ENCODE peak calls at places on chromosomes 12 and 14, in eight cellular contexts. One of them, this sample, is unnamed.

GRCh38 chr12:12872139-12872933 is 19.0 kb upstream of the GPRC5A start:
- DNase-seq in stimulated activated CD4-positive, alpha-beta T cell treated with anti-CD3 and anti-CD28 coated beads, Interleukin-12 subunit alpha, Interleukin-12 subunit beta, amount 100 ng/mL, for 4 hours: no peak
- DNase-seq in NCI-H1105 treated with DMSO at 0.1 percent for 48 hours: no peak
- DNase-seq in hippocampal formation: no peak
- DNase-seq in lung microvascular endothelial cell: peak; percentile 45
- DNase-seq in HS-5: no peak
- DNase-seq in heart left ventricle: no peak
- DNase-seq in type B pancreatic cell: no peak
- DNase-seq in this sample: no peak

GRCh38 chr14:23862513-23862912 is 91.1 kb upstream of the DHRS4 start:
- DNase-seq in heart left ventricle: no peak
- DNase-seq in lung microvascular endothelial cell: no peak
- DNase-seq in HS-5: no peak
- DNase-seq in type B pancreatic cell: no peak
- DNase-seq in hippocampal formation: no peak
- DNase-seq in stimulated activated CD4-positive, alpha-beta T cell treated with anti-CD3 and anti-CD28 coated beads, Interleukin-12 subunit alpha, Interleukin-12 subunit beta, amount 100 ng/mL, for 4 hours: no peak
- DNase-seq in NCI-H1105 treated with DMSO at 0.1 percent for 48 hours: no peak
- DNase-seq in this sample: no peak

GRCh38 chr12:94725375-94726168 is 75.2 kb upstream of the TMCC3 start:
- DNase-seq in NCI-H1105 treated with DMSO at 0.1 percent for 48 hours: no peak
- DNase-seq in type B pancreatic cell: no peak
- DNase-seq in stimulated activated CD4-positive, alpha-beta T cell treated with anti-CD3 and anti-CD28 coated beads, Interleukin-12 subunit alpha, Interleukin-12 subunit beta, amount 100 ng/mL, for 4 hours: no peak
- DNase-seq in HS-5: no peak
- DNase-seq in lung microvascular endothelial cell: peak; percentile 37
- DNase-seq in hippocampal formation: no peak
- DNase-seq in heart left ventricle: no peak
- DNase-seq in this sample: peak; percentile 45

GRCh38 chr12:86257173-86257572 is 982 bp upstream of the MGAT4C start:
- DNase-seq in stimulated activated CD4-positive, alpha-beta T cell treated with anti-CD3 and anti-CD28 coated beads, Interleukin-12 subunit alpha, Interleukin-12 subunit beta, amount 100 ng/mL, for 4 hours: no peak
- DNase-seq in NCI-H1105 treated with DMSO at 0.1 percent for 48 hours: peak; percentile 37
- DNase-seq in hippocampal formation: no peak
- DNase-seq in heart left ventricle: no peak
- DNase-seq in HS-5: no peak
- DNase-seq in lung microvascular endothelial cell: no peak
- DNase-seq in type B pancreatic cell: no peak
- DNase-seq in this sample: no peak

GRCh38 chr12:4956968-4957367 is 47.3 kb downstream of the KCNA1 start:
- DNase-seq in hippocampal formation: no peak
- DNase-seq in lung microvascular endothelial cell: no peak
- DNase-seq in HS-5: no peak
- DNase-seq in heart left ventricle: no peak
- DNase-seq in NCI-H1105 treated with DMSO at 0.1 percent for 48 hours: no peak
- DNase-seq in stimulated activated CD4-positive, alpha-beta T cell treated with anti-CD3 and anti-CD28 coated beads, Interleukin-12 subunit alpha, Interleukin-12 subunit beta, amount 100 ng/mL, for 4 hours: no peak
- DNase-seq in type B pancreatic cell: no peak
- DNase-seq in this sample: no peak

GRCh38 chr14:103028161-103028767 is 29.1 kb downstream of the CDC42BPB start:
- DNase-seq in heart left ventricle: no peak
- DNase-seq in HS-5: no peak
- DNase-seq in lung microvascular endothelial cell: peak; percentile 46
- DNase-seq in stimulated activated CD4-positive, alpha-beta T cell treated with anti-CD3 and anti-CD28 coated beads, Interleukin-12 subunit alpha, Interleukin-12 subunit beta, amount 100 ng/mL, for 4 hours: no peak
- DNase-seq in NCI-H1105 treated with DMSO at 0.1 percent for 48 hours: no peak
- DNase-seq in hippocampal formation: no peak
- DNase-seq in type B pancreatic cell: no peak
- DNase-seq in this sample: no peak

GRCh38 chr12:89451876-89452275 is 72.7 kb downstream of the GALNT4 start:
- DNase-seq in stimulated activated CD4-positive, alpha-beta T cell treated with anti-CD3 and anti-CD28 coated beads, Interleukin-12 subunit alpha, Interleukin-12 subunit beta, amount 100 ng/mL, for 4 hours: no peak
- DNase-seq in hippocampal formation: no peak
- DNase-seq in heart left ventricle: peak; percentile 54
- DNase-seq in HS-5: no peak
- DNase-seq in lung microvascular endothelial cell: peak; percentile 72
- DNase-seq in NCI-H1105 treated with DMSO at 0.1 percent for 48 hours: no peak
- DNase-seq in type B pancreatic cell: no peak
- DNase-seq in this sample: no peak

GRCh38 chr12:47408171-47408871 is 297.5 kb downstream of the RPAP3 start:
- DNase-seq in type B pancreatic cell: no peak
- DNase-seq in stimulated activated CD4-positive, alpha-beta T cell treated with anti-CD3 and anti-CD28 coated beads, Interleukin-12 subunit alpha, Interleukin-12 subunit beta, amount 100 ng/mL, for 4 hours: no peak
- DNase-seq in hippocampal formation: no peak
- DNase-seq in NCI-H1105 treated with DMSO at 0.1 percent for 48 hours: no peak
- DNase-seq in heart left ventricle: no peak
- DNase-seq in lung microvascular endothelial cell: peak; percentile 11
- DNase-seq in HS-5: no peak
- DNase-seq in this sample: no peak

GRCh38 chr12:19382111-19382526 is 57.2 kb upstream of the AEBP2 start:
- DNase-seq in NCI-H1105 treated with DMSO at 0.1 percent for 48 hours: no peak
- DNase-seq in lung microvascular endothelial cell: peak; percentile 40
- DNase-seq in type B pancreatic cell: no peak
- DNase-seq in stimulated activated CD4-positive, alpha-beta T cell treated with anti-CD3 and anti-CD28 coated beads, Interleukin-12 subunit alpha, Interleukin-12 subunit beta, amount 100 ng/mL, for 4 hours: peak; percentile 36
- DNase-seq in heart left ventricle: peak; percentile 42
- DNase-seq in HS-5: peak; percentile 44
- DNase-seq in hippocampal formation: no peak
- DNase-seq in this sample: no peak

GRCh38 chr12:25388216-25388615 is 137.5 kb upstream of the KRAS start:
- DNase-seq in stimulated activated CD4-positive, alpha-beta T cell treated with anti-CD3 and anti-CD28 coated beads, Interleukin-12 subunit alpha, Interleukin-12 subunit beta, amount 100 ng/mL, for 4 hours: no peak
- DNase-seq in lung microvascular endothelial cell: no peak
- DNase-seq in type B pancreatic cell: no peak
- DNase-seq in hippocampal formation: no peak
- DNase-seq in NCI-H1105 treated with DMSO at 0.1 percent for 48 hours: no peak
- DNase-seq in HS-5: no peak
- DNase-seq in heart left ventricle: no peak
- DNase-seq in this sample: no peak

GRCh38 chr14:85595981-85596380 is 66.0 kb downstream of the FLRT2 start:
- DNase-seq in type B pancreatic cell: no peak
- DNase-seq in stimulated activated CD4-positive, alpha-beta T cell treated with anti-CD3 and anti-CD28 coated beads, Interleukin-12 subunit alpha, Interleukin-12 subunit beta, amount 100 ng/mL, for 4 hours: no peak
- DNase-seq in hippocampal formation: no peak
- DNase-seq in NCI-H1105 treated with DMSO at 0.1 percent for 48 hours: no peak
- DNase-seq in heart left ventricle: no peak
- DNase-seq in HS-5: no peak
- DNase-seq in lung microvascular endothelial cell: peak; percentile 76
- DNase-seq in this sample: no peak

GRCh38 chr12:121925361-121925725 is 7.0 kb downstream of the CFAP251 start:
- DNase-seq in lung microvascular endothelial cell: no peak
- DNase-seq in hippocampal formation: no peak
- DNase-seq in stimulated activated CD4-positive, alpha-beta T cell treated with anti-CD3 and anti-CD28 coated beads, Interleukin-12 subunit alpha, Interleukin-12 subunit beta, amount 100 ng/mL, for 4 hours: no peak
- DNase-seq in NCI-H1105 treated with DMSO at 0.1 percent for 48 hours: no peak
- DNase-seq in heart left ventricle: peak; percentile 29
- DNase-seq in HS-5: peak; percentile 45
- DNase-seq in type B pancreatic cell: no peak
- DNase-seq in this sample: no peak

GRCh38 chr14:28163261-28163660 is 603.3 kb upstream of the FOXG1 start:
- DNase-seq in stimulated activated CD4-positive, alpha-beta T cell treated with anti-CD3 and anti-CD28 coated beads, Interleukin-12 subunit alpha, Interleukin-12 subunit beta, amount 100 ng/mL, for 4 hours: no peak
- DNase-seq in type B pancreatic cell: no peak
- DNase-seq in lung microvascular endothelial cell: no peak
- DNase-seq in HS-5: no peak
- DNase-seq in heart left ventricle: no peak
- DNase-seq in NCI-H1105 treated with DMSO at 0.1 percent for 48 hours: peak; percentile 29
- DNase-seq in hippocampal formation: no peak
- DNase-seq in this sample: no peak

GRCh38 chr12:13566286-13566685 is 369.8 kb downstream of the EMP1 start:
- DNase-seq in HS-5: no peak
- DNase-seq in heart left ventricle: no peak
- DNase-seq in lung microvascular endothelial cell: no peak
- DNase-seq in hippocampal formation: no peak
- DNase-seq in type B pancreatic cell: no peak
- DNase-seq in NCI-H1105 treated with DMSO at 0.1 percent for 48 hours: no peak
- DNase-seq in stimulated activated CD4-positive, alpha-beta T cell treated with anti-CD3 and anti-CD28 coated beads, Interleukin-12 subunit alpha, Interleukin-12 subunit beta, amount 100 ng/mL, for 4 hours: no peak
- DNase-seq in this sample: no peak

GRCh38 chr12:84502907-84503787 is 409.5 kb downstream of the SLC6A15 start:
- DNase-seq in type B pancreatic cell: no peak
- DNase-seq in hippocampal formation: peak; percentile 54
- DNase-seq in HS-5: peak; percentile 35
- DNase-seq in lung microvascular endothelial cell: peak; percentile 66
- DNase-seq in heart left ventricle: no peak
- DNase-seq in NCI-H1105 treated with DMSO at 0.1 percent for 48 hours: peak; percentile 65
- DNase-seq in stimulated activated CD4-positive, alpha-beta T cell treated with anti-CD3 and anti-CD28 coated beads, Interleukin-12 subunit alpha, Interleukin-12 subunit beta, amount 100 ng/mL, for 4 hours: no peak
- DNase-seq in this sample: no peak

GRCh38 chr12:71060426-71060825 is 97.4 kb downstream of the TSPAN8 start:
- DNase-seq in stimulated activated CD4-positive, alpha-beta T cell treated with anti-CD3 and anti-CD28 coated beads, Interleukin-12 subunit alpha, Interleukin-12 subunit beta, amount 100 ng/mL, for 4 hours: no peak
- DNase-seq in NCI-H1105 treated with DMSO at 0.1 percent for 48 hours: no peak
- DNase-seq in type B pancreatic cell: no peak
- DNase-seq in HS-5: no peak
- DNase-seq in heart left ventricle: no peak
- DNase-seq in hippocampal formation: no peak
- DNase-seq in lung microvascular endothelial cell: no peak
- DNase-seq in this sample: no peak

GRCh38 chr14:52692248-52692962 is 3.0 kb downstream of the ERO1A start:
- DNase-seq in heart left ventricle: no peak
- DNase-seq in NCI-H1105 treated with DMSO at 0.1 percent for 48 hours: no peak
- DNase-seq in type B pancreatic cell: no peak
- DNase-seq in hippocampal formation: no peak
- DNase-seq in HS-5: no peak
- DNase-seq in lung microvascular endothelial cell: peak; percentile 61
- DNase-seq in stimulated activated CD4-positive, alpha-beta T cell treated with anti-CD3 and anti-CD28 coated beads, Interleukin-12 subunit alpha, Interleukin-12 subunit beta, amount 100 ng/mL, for 4 hours: no peak
- DNase-seq in this sample: no peak

GRCh38 chr14:100827751-100828447 is 2.0 kb downstream of the MEG3 start:
- DNase-seq in NCI-H1105 treated with DMSO at 0.1 percent for 48 hours: no peak
- DNase-seq in HS-5: no peak
- DNase-seq in type B pancreatic cell: no peak
- DNase-seq in hippocampal formation: no peak
- DNase-seq in heart left ventricle: no peak
- DNase-seq in stimulated activated CD4-positive, alpha-beta T cell treated with anti-CD3 and anti-CD28 coated beads, Interleukin-12 subunit alpha, Interleukin-12 subunit beta, amount 100 ng/mL, for 4 hours: no peak
- DNase-seq in lung microvascular endothelial cell: peak; percentile 56
- DNase-seq in this sample: no peak

GRCh38 chr12:10632226-10632625 is 18.8 kb upstream of the MAGOHB start:
- DNase-seq in HS-5: no peak
- DNase-seq in heart left ventricle: no peak
- DNase-seq in lung microvascular endothelial cell: no peak
- DNase-seq in type B pancreatic cell: no peak
- DNase-seq in hippocampal formation: no peak
- DNase-seq in NCI-H1105 treated with DMSO at 0.1 percent for 48 hours: no peak
- DNase-seq in stimulated activated CD4-positive, alpha-beta T cell treated with anti-CD3 and anti-CD28 coated beads, Interleukin-12 subunit alpha, Interleukin-12 subunit beta, amount 100 ng/mL, for 4 hours: no peak
- DNase-seq in this sample: no peak

GRCh38 chr14:105167303-105168092 is 1.1 kb downstream of the JAG2 start:
- DNase-seq in type B pancreatic cell: no peak
- DNase-seq in lung microvascular endothelial cell: peak; percentile 52
- DNase-seq in NCI-H1105 treated with DMSO at 0.1 percent for 48 hours: no peak
- DNase-seq in stimulated activated CD4-positive, alpha-beta T cell treated with anti-CD3 and anti-CD28 coated beads, Interleukin-12 subunit alpha, Interleukin-12 subunit beta, amount 100 ng/mL, for 4 hours: peak; percentile 20
- DNase-seq in HS-5: no peak
- DNase-seq in hippocampal formation: no peak
- DNase-seq in heart left ventricle: no peak
- DNase-seq in this sample: no peak

GRCh38 chr14:22982013-22982476 is 306 bp downstream of the AJUBA start:
- DNase-seq in heart left ventricle: no peak
- DNase-seq in lung microvascular endothelial cell: peak; percentile 23
- DNase-seq in type B pancreatic cell: no peak
- DNase-seq in HS-5: no peak
- DNase-seq in stimulated activated CD4-positive, alpha-beta T cell treated with anti-CD3 and anti-CD28 coated beads, Interleukin-12 subunit alpha, Interleukin-12 subunit beta, amount 100 ng/mL, for 4 hours: no peak
- DNase-seq in hippocampal formation: no peak
- DNase-seq in NCI-H1105 treated with DMSO at 0.1 percent for 48 hours: no peak
- DNase-seq in this sample: no peak

GRCh38 chr14:74584966-74585365 is 27.1 kb downstream of the LTBP2 start:
- DNase-seq in hippocampal formation: no peak
- DNase-seq in stimulated activated CD4-positive, alpha-beta T cell treated with anti-CD3 and anti-CD28 coated beads, Interleukin-12 subunit alpha, Interleukin-12 subunit beta, amount 100 ng/mL, for 4 hours: no peak
- DNase-seq in heart left ventricle: peak; percentile 10
- DNase-seq in NCI-H1105 treated with DMSO at 0.1 percent for 48 hours: no peak
- DNase-seq in HS-5: no peak
- DNase-seq in type B pancreatic cell: no peak
- DNase-seq in lung microvascular endothelial cell: no peak
- DNase-seq in this sample: no peak

GRCh38 chr12:92144631-92145480 is 790 bp downstream of the BTG1 start:
- DNase-seq in NCI-H1105 treated with DMSO at 0.1 percent for 48 hours: peak; percentile 81
- DNase-seq in stimulated activated CD4-positive, alpha-beta T cell treated with anti-CD3 and anti-CD28 coated beads, Interleukin-12 subunit alpha, Interleukin-12 subunit beta, amount 100 ng/mL, for 4 hours: peak; percentile 41
- DNase-seq in HS-5: no peak
- DNase-seq in type B pancreatic cell: peak; percentile 77
- DNase-seq in lung microvascular endothelial cell: peak; percentile 79
- DNase-seq in heart left ventricle: peak; percentile 66
- DNase-seq in hippocampal formation: no peak
- DNase-seq in this sample: no peak

GRCh38 chr12:125794401-125794800 is 729.2 kb downstream of the AACS start:
- DNase-seq in stimulated activated CD4-positive, alpha-beta T cell treated with anti-CD3 and anti-CD28 coated beads, Interleukin-12 subunit alpha, Interleukin-12 subunit beta, amount 100 ng/mL, for 4 hours: no peak
- DNase-seq in NCI-H1105 treated with DMSO at 0.1 percent for 48 hours: no peak
- DNase-seq in lung microvascular endothelial cell: no peak
- DNase-seq in HS-5: peak; percentile 74
- DNase-seq in heart left ventricle: no peak
- DNase-seq in type B pancreatic cell: no peak
- DNase-seq in hippocampal formation: no peak
- DNase-seq in this sample: no peak

GRCh38 chr12:3289702-3290101 is 201.3 kb upstream of the PRMT8 start:
- DNase-seq in type B pancreatic cell: no peak
- DNase-seq in HS-5: no peak
- DNase-seq in hippocampal formation: no peak
- DNase-seq in lung microvascular endothelial cell: no peak
- DNase-seq in NCI-H1105 treated with DMSO at 0.1 percent for 48 hours: no peak
- DNase-seq in stimulated activated CD4-positive, alpha-beta T cell treated with anti-CD3 and anti-CD28 coated beads, Interleukin-12 subunit alpha, Interleukin-12 subunit beta, amount 100 ng/mL, for 4 hours: no peak
- DNase-seq in heart left ventricle: no peak
- DNase-seq in this sample: no peak

GRCh38 chr12:108305520-108305919 is 33.6 kb downstream of the CMKLR1 start:
- DNase-seq in heart left ventricle: peak; percentile 96
- DNase-seq in lung microvascular endothelial cell: peak; percentile 70
- DNase-seq in HS-5: peak; percentile 64
- DNase-seq in hippocampal formation: peak; percentile 30
- DNase-seq in stimulated activated CD4-positive, alpha-beta T cell treated with anti-CD3 and anti-CD28 coated beads, Interleukin-12 subunit alpha, Interleukin-12 subunit beta, amount 100 ng/mL, for 4 hours: no peak
- DNase-seq in NCI-H1105 treated with DMSO at 0.1 percent for 48 hours: no peak
- DNase-seq in type B pancreatic cell: no peak
- DNase-seq in this sample: peak; percentile 96

GRCh38 chr14:26199096-26199495 is 398.7 kb downstream of the NOVA1 start:
- DNase-seq in stimulated activated CD4-positive, alpha-beta T cell treated with anti-CD3 and anti-CD28 coated beads, Interleukin-12 subunit alpha, Interleukin-12 subunit beta, amount 100 ng/mL, for 4 hours: no peak
- DNase-seq in lung microvascular endothelial cell: no peak
- DNase-seq in type B pancreatic cell: no peak
- DNase-seq in hippocampal formation: no peak
- DNase-seq in heart left ventricle: no peak
- DNase-seq in NCI-H1105 treated with DMSO at 0.1 percent for 48 hours: no peak
- DNase-seq in HS-5: no peak
- DNase-seq in this sample: no peak

GRCh38 chr12:52622349-52622748 is 4.0 kb upstream of the KRT73 start:
- DNase-seq in hippocampal formation: no peak
- DNase-seq in stimulated activated CD4-positive, alpha-beta T cell treated with anti-CD3 and anti-CD28 coated beads, Interleukin-12 subunit alpha, Interleukin-12 subunit beta, amount 100 ng/mL, for 4 hours: no peak
- DNase-seq in type B pancreatic cell: no peak
- DNase-seq in lung microvascular endothelial cell: no peak
- DNase-seq in NCI-H1105 treated with DMSO at 0.1 percent for 48 hours: no peak
- DNase-seq in heart left ventricle: no peak
- DNase-seq in HS-5: no peak
- DNase-seq in this sample: peak; percentile 34

GRCh38 chr12:106957617-106958016 is 1.9 kb downstream of the TMEM263 start:
- DNase-seq in NCI-H1105 treated with DMSO at 0.1 percent for 48 hours: peak; percentile 54
- DNase-seq in stimulated activated CD4-positive, alpha-beta T cell treated with anti-CD3 and anti-CD28 coated beads, Interleukin-12 subunit alpha, Interleukin-12 subunit beta, amount 100 ng/mL, for 4 hours: no peak
- DNase-seq in hippocampal formation: no peak
- DNase-seq in lung microvascular endothelial cell: no peak
- DNase-seq in HS-5: no peak
- DNase-seq in type B pancreatic cell: no peak
- DNase-seq in heart left ventricle: no peak
- DNase-seq in this sample: no peak

GRCh38 chr12:117459229-117459628 is 97.8 kb upstream of the NOS1 start:
- DNase-seq in hippocampal formation: no peak
- DNase-seq in type B pancreatic cell: no peak
- DNase-seq in stimulated activated CD4-positive, alpha-beta T cell treated with anti-CD3 and anti-CD28 coated beads, Interleukin-12 subunit alpha, Interleukin-12 subunit beta, amount 100 ng/mL, for 4 hours: no peak
- DNase-seq in NCI-H1105 treated with DMSO at 0.1 percent for 48 hours: no peak
- DNase-seq in heart left ventricle: no peak
- DNase-seq in HS-5: no peak
- DNase-seq in lung microvascular endothelial cell: no peak
- DNase-seq in this sample: no peak

This sample was measured in esophagus muscularis mucosa.